ENCODE peak calls at places on chromosomes 11 and 22, in seven cellular contexts. C is hypothalamus; D is stimulated activated CD8-positive, alpha-beta memory T cell treated with anti-CD3 and anti-CD28 coated beads, Interleukin-4, amount 100 ng/mL, for 1 hour; N is body of pancreas; F is stimulated activated CD4-positive, alpha-beta T cell treated with anti-CD3 and anti-CD28 coated beads, Interleukin-2, amount 100 ng/mL, for 48 hours; O is effector CD4-positive, alpha-beta T cell; B is transverse colon. E is an unnamed sample.

GRCh38 chr11:1122356-1123002 is 35.3 kb upstream of the MUC5AC start:
- DNase-seq in C (no peak), D (no peak), N (no peak), F (no peak), O (no peak), B (peak; percentile 5), E (no peak)

GRCh38 chr11:1846453-1846932 is 6.4 kb upstream of the LSP1 start:
- DNase-seq in C (no peak), D (no peak), N (no peak), F (no peak), O (no peak), B (no peak), E (no peak)

GRCh38 chr11:86039094-86039493 is 29.8 kb downstream of the PICALM start:
- DNase-seq in C (no peak), D (no peak), N (no peak), F (no peak), O (no peak), B (no peak), E (no peak)

GRCh38 chr22:33825761-33826160 is 94.5 kb downstream of the LARGE1 start:
- DNase-seq in C (no peak), D (no peak), N (no peak), F (no peak), O (no peak), B (no peak), E (no peak)

GRCh38 chr11:69438286-69438920 is 43.1 kb upstream of the LINC01488 start:
- DNase-seq in C (no peak), D (no peak), N (no peak), F (no peak), O (no peak), B (no peak), E (no peak)

GRCh38 chr11:33935005-33935404 is 43.1 kb upstream of the LMO2 start:
- DNase-seq in C (no peak), D (no peak), N (no peak), F (no peak), O (no peak), B (no peak), E (no peak)

GRCh38 chr22:24975125-24975640 is 22.7 kb downstream of the KIAA1671 start:
- DNase-seq in C (no peak), D (no peak), N (no peak), F (no peak), O (no peak), B (no peak), E (no peak)

GRCh38 chr22:41526802-41527799 is 17.2 kb downstream of the POLR3H start:
- DNase-seq in C (peak; percentile 60), D (peak; percentile 45), N (peak; percentile 57), F (peak; percentile 60), O (peak; percentile 71), B (peak; percentile 55), E (peak; percentile 63)

GRCh38 chr22:36486619-36487384 is 5.4 kb upstream of the TXN2 start:
- DNase-seq in C (no peak), D (peak; percentile 37), N (peak; percentile 67), F (peak; percentile 55), O (peak; percentile 58), B (peak; percentile 58), E (peak; percentile 78)

GRCh38 chr22:25666308-25666707 is 75.7 kb upstream of the MYO18B start:
- DNase-seq in C (no peak), D (no peak), N (peak; percentile 45), F (no peak), O (no peak), B (peak; percentile 41), E (peak; percentile 34)

GRCh38 chr11:58861533-58861932 is 17.0 kb upstream of the GLYATL2 start:
- DNase-seq in C (no peak), D (no peak), N (no peak), F (no peak), O (no peak), B (no peak), E (no peak)

GRCh38 chr11:28649922-28650321 is 541.7 kb downstream of the METTL15 start:
- DNase-seq in C (no peak), D (no peak), N (no peak), F (no peak), O (no peak), B (no peak), E (no peak)

GRCh38 chr11:1875093-1875785 is 16.5 kb downstream of the PRR33 start:
- DNase-seq in C (no peak), D (no peak), N (peak; percentile 5), F (no peak), O (no peak), B (peak; percentile 7), E (no peak)

GRCh38 chr11:121886005-121886739 is 229.8 kb downstream of the BLID start:
- DNase-seq in C (no peak), D (no peak), N (peak; percentile 10), F (no peak), O (no peak), B (no peak), E (no peak)

GRCh38 chr11:112644410-112645131 is 316.6 kb upstream of the NCAM1 start:
- DNase-seq in C (no peak), D (no peak), N (no peak), F (no peak), O (no peak), B (no peak), E (no peak)

GRCh38 chr11:76856111-76856510 is 4.6 kb upstream of the ACER3 start:
- DNase-seq in C (no peak), D (no peak), N (no peak), F (no peak), O (no peak), B (no peak), E (no peak)

GRCh38 chr11:87006035-87006434 is 31.7 kb upstream of the TMEM135 start:
- DNase-seq in C (no peak), D (no peak), N (no peak), F (no peak), O (no peak), B (no peak), E (no peak)

GRCh38 chr22:33787645-33788456 is 132.4 kb downstream of the LARGE1 start:
- DNase-seq in C (no peak), D (no peak), N (no peak), F (no peak), O (no peak), B (no peak), E (no peak)

GRCh38 chr11:121553806-121554205 is 101.0 kb upstream of the SORL1-AS1 start:
- DNase-seq in C (no peak), D (no peak), N (peak; percentile 80), F (no peak), O (no peak), B (peak; percentile 76), E (peak; percentile 69)

GRCh38 chr11:30984827-30985226 is 384.7 kb downstream of the DCDC1 start:
- DNase-seq in C (no peak), D (no peak), N (no peak), F (no peak), O (no peak), B (no peak), E (no peak)

GRCh38 chr11:72844356-72844755 is 30.1 kb downstream of the ATG16L2 start:
- DNase-seq in C (no peak), D (no peak), N (no peak), F (no peak), O (no peak), B (no peak), E (no peak)

GRCh38 chr11:74466916-74467885 is at the start of gene KCNE3:
- DNase-seq in C (no peak), D (no peak), N (peak; percentile 62), F (no peak), O (no peak), B (peak; percentile 57), E (peak; percentile 84)

GRCh38 chr11:33696931-33697638 is 3.5 kb downstream of the C11orf91 start:
- DNase-seq in C (no peak), D (no peak), N (no peak), F (no peak), O (no peak), B (no peak), E (no peak)

GRCh38 chr22:19862616-19863246 is 8.1 kb upstream of the GNB1L start:
- DNase-seq in C (no peak), D (no peak), N (no peak), F (no peak), O (no peak), B (no peak), E (no peak)

GRCh38 chr11:88666364-88666763 is 328.8 kb upstream of the CTSC start:
- DNase-seq in C (no peak), D (no peak), N (no peak), F (no peak), O (no peak), B (peak; percentile 23), E (no peak)

GRCh38 chr11:66489636-66490035 is 9.4 kb downstream of the DPP3 start:
- DNase-seq in C (no peak), D (no peak), N (no peak), F (no peak), O (no peak), B (no peak), E (no peak)

GRCh38 chr11:102010776-102011500 is 36.3 kb upstream of the CFAP300 start:
- DNase-seq in C (no peak), D (no peak), N (peak; percentile 7), F (no peak), O (no peak), B (peak; percentile 79), E (peak; percentile 75)

GRCh38 chr11:2717561-2717960 is 17.8 kb upstream of the KCNQ1OT1 start:
- DNase-seq in C (no peak), D (no peak), N (no peak), F (no peak), O (no peak), B (no peak), E (no peak)

GRCh38 chr11:79413258-79413657 is 27.6 kb downstream of the TENM4 start:
- DNase-seq in C (peak; percentile 48), D (no peak), N (peak; percentile 55), F (no peak), O (no peak), B (peak; percentile 57), E (peak; percentile 78)

GRCh38 chr22:18063311-18063710 is 14.5 kb upstream of the PEX26 start:
- DNase-seq in C (no peak), D (no peak), N (no peak), F (no peak), O (no peak), B (no peak), E (no peak)

GRCh38 chr11:63916837-63917684 is at the start of gene RCOR2:
- DNase-seq in C (peak; percentile 80), D (peak; percentile 24), N (peak; percentile 80), F (peak; percentile 41), O (peak; percentile 32), B (peak; percentile 79), E (peak; percentile 84)

GRCh38 chr22:35524966-35525686 is 15.5 kb upstream of the RASD2 start:
- DNase-seq in C (peak; percentile 30), D (no peak), N (peak; percentile 18), F (no peak), O (no peak), B (no peak), E (no peak)

GRCh38 chr11:133726576-133726975 is 118.7 kb downstream of the SPATA19 start:
- DNase-seq in C (no peak), D (no peak), N (no peak), F (no peak), O (no peak), B (no peak), E (no peak)

E was measured in mucosa of descending colon.